ENCODE peak calls at places on chromosomes 6 and 20, in four cellular contexts. C is fibroblast of pulmonary artery, S is choroid plexus epithelial cell, J is GM20000. Z is an unnamed sample.

GRCh38 chr6:153058291-153058690 is 55.8 kb upstream of the MTRF1L start:
- DNase-seq in C (peak), S (peak), J (no peak), Z (no peak)

GRCh38 chr6:22320750-22321149 is 23.9 kb upstream of the PRL start:
- DNase-seq in S (peak), J (no peak), C (peak), Z (no peak)

GRCh38 chr20:32797160-32797468 is 22.6 kb upstream of the MAPRE1 start:
- DNase-seq in J (no peak), C (no peak), S (peak), Z (no peak)

GRCh38 chr20:58971429-58971828 is 9.6 kb upstream of the NELFCD start:
- DNase-seq in J (no peak), S (no peak), C (no peak), Z (no peak)

GRCh38 chr20:44057698-44058675 is 129.0 kb downstream of the JPH2 start:
- DNase-seq in J (no peak), C (peak), S (no peak), Z (no peak)

GRCh38 chr20:40687384-40688128 is 1.5 kb downstream of the MAFB start:
- DNase-seq in S (peak), J (no peak), C (peak), Z (no peak)

GRCh38 chr20:841568-842546 is 8.3 kb downstream of the FAM110A start:
- DNase-seq in S (no peak), C (no peak), J (peak), Z (no peak)

GRCh38 chr6:53956068-53956711 is 155.1 kb upstream of the MLIP start:
- DNase-seq in C (peak), J (peak), S (peak), Z (peak)

GRCh38 chr20:39132511-39132910 is 170.4 kb downstream of the DHX35 start:
- DNase-seq in J (no peak), C (no peak), S (no peak), Z (no peak)

GRCh38 chr6:42889815-42890214 is 10.4 kb downstream of the RPL7L1 start:
- DNase-seq in C (no peak), S (no peak), J (no peak), Z (no peak)

GRCh38 chr6:37515712-37516075 is 16.0 kb upstream of the CCDC167 start:
- DNase-seq in S (no peak), J (no peak), C (no peak), Z (no peak)
- TF ChIP-seq CTCF in S (no peak), J (no peak), C (no peak), Z (no peak)

GRCh38 chr6:159463440-159463839 is 229.6 kb downstream of the SOD2 start:
- DNase-seq in J (no peak), C (peak), S (peak), Z (no peak)
- TF ChIP-seq CTCF in J (no peak), C (peak), S (peak), Z (no peak)

GRCh38 chr6:116615937-116616756 is at the start of gene RSPH4A:
- DNase-seq in S (peak), J (peak), C (peak), Z (peak)
- TF ChIP-seq CTCF in S (peak), J (no peak), C (peak), Z (peak)

DNA sequence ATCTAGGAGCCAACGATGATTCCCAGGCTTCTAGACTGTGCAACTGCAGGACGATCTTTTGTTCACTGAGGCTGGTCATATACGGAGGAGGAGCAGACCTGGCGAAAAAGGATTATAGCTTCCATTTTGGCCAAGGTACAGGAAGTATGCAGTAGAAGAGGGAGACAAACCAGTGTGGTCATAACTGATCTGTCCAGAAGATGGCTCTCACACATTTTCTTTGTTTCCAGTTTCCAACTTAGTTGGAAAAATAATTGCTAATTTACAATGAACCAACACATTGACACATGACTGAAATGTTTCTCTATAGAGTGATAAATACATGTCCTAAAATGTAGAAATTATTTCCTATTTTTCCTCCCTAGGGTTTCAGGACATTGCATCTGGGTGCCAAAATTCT is 364.1 kb upstream of the BTBD3 start:
- DNase-seq in S (peak), C (peak), J (no peak), Z (no peak)
- TF ChIP-seq CTCF in S (peak), C (peak), J (no peak), Z (peak)

GRCh38 chr6:31158140-31158862 is at the start of gene TCF19:
- DNase-seq in C (peak), J (peak), S (peak), Z (peak)

GRCh38 chr6:31157543-31158139 is at the start of gene CCHCR1:
- DNase-seq in J (no peak), C (no peak), S (no peak), Z (no peak)

GRCh38 chr6:31156647-31157046 is 955 bp downstream of the CCHCR1 start:
- DNase-seq in J (no peak), S (no peak), C (no peak), Z (no peak)

GRCh38 chr6:31161216-31162126 is 3.1 kb downstream of the TCF19 start:
- DNase-seq in S (no peak), C (no peak), J (no peak), Z (no peak)

DNA sequence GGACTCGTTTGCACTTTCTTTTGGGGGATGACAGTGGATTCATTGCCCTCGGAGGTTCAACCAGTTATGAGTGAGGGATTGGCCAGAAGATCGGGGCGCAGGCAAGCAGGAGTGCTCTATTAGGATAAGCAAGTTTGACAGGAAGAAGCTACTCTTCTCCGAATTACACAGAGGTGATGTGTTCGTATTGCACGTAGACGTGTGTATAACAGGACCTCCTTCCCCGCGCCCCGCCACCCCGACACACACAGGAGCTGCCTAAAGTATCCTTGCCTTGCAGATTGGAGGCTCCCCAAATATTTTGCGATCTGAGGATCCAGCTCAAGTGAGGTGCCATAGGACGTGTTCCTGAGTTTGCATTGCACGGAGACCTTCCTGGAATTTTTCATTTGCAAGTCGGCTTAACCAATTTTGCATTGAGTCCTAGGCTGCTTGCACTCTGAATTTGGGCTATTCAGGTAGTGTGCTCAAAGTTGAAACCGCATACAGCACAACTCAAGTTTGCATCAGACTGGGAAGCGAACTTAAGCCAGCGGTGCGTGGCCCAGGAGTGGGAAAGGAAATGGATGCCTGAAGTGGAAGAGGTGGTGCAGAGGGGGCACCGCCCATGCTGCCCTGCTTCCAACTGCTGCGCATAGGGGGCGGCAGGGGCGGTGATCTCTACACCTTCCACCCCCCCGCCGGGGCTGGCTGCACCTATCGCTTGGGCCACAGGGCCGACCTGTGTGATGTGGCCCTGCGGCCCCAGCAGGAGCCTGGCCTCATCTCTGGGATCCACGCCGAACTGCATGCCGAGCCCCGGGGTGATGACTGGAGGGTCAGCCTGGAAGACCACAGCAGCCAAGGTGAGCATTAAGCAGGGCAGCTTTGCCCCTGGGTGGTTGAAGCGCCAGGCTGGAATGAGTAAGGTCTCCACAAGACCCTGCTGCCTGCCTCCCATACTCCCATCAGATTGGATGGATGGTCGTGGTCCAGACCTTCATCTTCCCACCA is 770 bp downstream of the TCF19 start:
- DNase-seq in J (no peak), C (no peak), S (no peak), Z (no peak)
- TF ChIP-seq CTCF in J (no peak), C (no peak), S (peak), Z (no peak)